ENCODE peak calls at places on chromosomes 3 and 15, in ten cellular contexts. One of them, this sample, is unnamed.

GRCh38 chr3:49341996-49342395 is 2.1 kb upstream of the USP4 start:
- DNase-seq in uterus: no peak
- DNase-seq in fibroblast of mammary gland: no peak
- DNase-seq in mammary epithelial cell: no peak
- DNase-seq in foreskin fibroblast: no peak
- DNase-seq in tibial artery: no peak
- DNase-seq in GM23338: no peak
- DNase-seq in choroid plexus epithelial cell: no peak
- DNase-seq in AG10803: no peak
- DNase-seq in AG04449: no peak
- DNase-seq in this sample: no peak

GRCh38 chr15:31261266-31262142 is 65.1 kb upstream of the KLF13 start:
- DNase-seq in choroid plexus epithelial cell: no peak
- DNase-seq in GM23338: no peak
- DNase-seq in mammary epithelial cell: no peak
- DNase-seq in AG10803: no peak
- DNase-seq in foreskin fibroblast: no peak
- DNase-seq in fibroblast of mammary gland: no peak
- DNase-seq in uterus: no peak
- DNase-seq in AG04449: no peak
- DNase-seq in tibial artery: peak; percentile 60
- DNase-seq in this sample: no peak

GRCh38 chr15:51649659-51650521 is 27.3 kb upstream of the DMXL2 start:
- DNase-seq in tibial artery: no peak
- DNase-seq in GM23338: peak; percentile 77
- DNase-seq in AG04449: peak; percentile 9
- DNase-seq in uterus: no peak
- DNase-seq in choroid plexus epithelial cell: peak; percentile 91
- DNase-seq in foreskin fibroblast: peak; percentile 83
- DNase-seq in mammary epithelial cell: peak; percentile 59
- DNase-seq in fibroblast of mammary gland: peak; percentile 83
- DNase-seq in AG10803: peak; percentile 77
- DNase-seq in this sample: peak; percentile 87

GRCh38 chr15:63972801-63973200 is 73.5 kb downstream of the DAPK2 start:
- DNase-seq in AG04449: no peak
- DNase-seq in foreskin fibroblast: no peak
- DNase-seq in fibroblast of mammary gland: no peak
- DNase-seq in choroid plexus epithelial cell: no peak
- DNase-seq in AG10803: no peak
- DNase-seq in uterus: no peak
- DNase-seq in GM23338: peak; percentile 14
- DNase-seq in mammary epithelial cell: peak; percentile 28
- DNase-seq in tibial artery: no peak
- DNase-seq in this sample: peak; percentile 52

GRCh38 chr3:149010504-149010951 is 19.2 kb downstream of the GYG1 start:
- DNase-seq in AG04449: no peak
- DNase-seq in GM23338: no peak
- DNase-seq in uterus: no peak
- DNase-seq in choroid plexus epithelial cell: no peak
- DNase-seq in tibial artery: no peak
- DNase-seq in AG10803: no peak
- DNase-seq in fibroblast of mammary gland: no peak
- DNase-seq in foreskin fibroblast: peak; percentile 24
- DNase-seq in mammary epithelial cell: no peak
- DNase-seq in this sample: peak; percentile 71

GRCh38 chr15:29854413-29854812 is 32.1 kb upstream of the TJP1 start:
- DNase-seq in choroid plexus epithelial cell: no peak
- DNase-seq in uterus: no peak
- DNase-seq in tibial artery: peak; percentile 82
- DNase-seq in mammary epithelial cell: peak; percentile 54
- DNase-seq in AG04449: no peak
- DNase-seq in fibroblast of mammary gland: no peak
- DNase-seq in AG10803: no peak
- DNase-seq in GM23338: no peak
- DNase-seq in foreskin fibroblast: peak; percentile 46
- DNase-seq in this sample: no peak

GRCh38 chr3:150057227-150057626 is 86.5 kb upstream of the PFN2 start:
- DNase-seq in fibroblast of mammary gland: no peak
- DNase-seq in uterus: no peak
- DNase-seq in mammary epithelial cell: no peak
- DNase-seq in foreskin fibroblast: no peak
- DNase-seq in AG04449: no peak
- DNase-seq in choroid plexus epithelial cell: no peak
- DNase-seq in tibial artery: no peak
- DNase-seq in GM23338: no peak
- DNase-seq in AG10803: no peak
- DNase-seq in this sample: no peak

GRCh38 chr15:75211436-75212199 is 9.9 kb downstream of the C15orf39 start:
- DNase-seq in AG10803: no peak
- DNase-seq in AG04449: no peak
- DNase-seq in choroid plexus epithelial cell: peak; percentile 19
- DNase-seq in fibroblast of mammary gland: peak; percentile 25
- DNase-seq in mammary epithelial cell: no peak
- DNase-seq in GM23338: no peak
- DNase-seq in foreskin fibroblast: peak; percentile 58
- DNase-seq in uterus: no peak
- DNase-seq in tibial artery: no peak
- DNase-seq in this sample: peak; percentile 26

GRCh38 chr3:144167634-144168033 is 196.0 kb downstream of the DIPK2A start:
- DNase-seq in choroid plexus epithelial cell: no peak
- DNase-seq in GM23338: no peak
- DNase-seq in foreskin fibroblast: no peak
- DNase-seq in AG10803: no peak
- DNase-seq in tibial artery: no peak
- DNase-seq in mammary epithelial cell: no peak
- DNase-seq in fibroblast of mammary gland: no peak
- DNase-seq in AG04449: no peak
- DNase-seq in uterus: no peak
- DNase-seq in this sample: no peak

GRCh38 chr3:79767194-79767952 is 425 bp downstream of the ROBO1 start:
- DNase-seq in AG04449: no peak
- DNase-seq in choroid plexus epithelial cell: peak; percentile 57
- DNase-seq in AG10803: no peak
- DNase-seq in fibroblast of mammary gland: no peak
- DNase-seq in mammary epithelial cell: no peak
- DNase-seq in uterus: no peak
- DNase-seq in foreskin fibroblast: no peak
- DNase-seq in GM23338: peak; percentile 75
- DNase-seq in tibial artery: no peak
- DNase-seq in this sample: peak; percentile 20

GRCh38 chr15:38842991-38843610 is 278.5 kb upstream of the RASGRP1 start:
- DNase-seq in mammary epithelial cell: no peak
- DNase-seq in foreskin fibroblast: peak; percentile 37
- DNase-seq in uterus: no peak
- DNase-seq in choroid plexus epithelial cell: peak; percentile 32
- DNase-seq in AG04449: no peak
- DNase-seq in fibroblast of mammary gland: no peak
- DNase-seq in tibial artery: no peak
- DNase-seq in AG10803: peak; percentile 81
- DNase-seq in GM23338: no peak
- DNase-seq in this sample: peak; percentile 69

GRCh38 chr3:135528638-135529037 is 436.9 kb upstream of the PPP2R3A start:
- DNase-seq in GM23338: no peak
- DNase-seq in AG04449: no peak
- DNase-seq in foreskin fibroblast: no peak
- DNase-seq in uterus: no peak
- DNase-seq in fibroblast of mammary gland: no peak
- DNase-seq in tibial artery: no peak
- DNase-seq in choroid plexus epithelial cell: no peak
- DNase-seq in AG10803: no peak
- DNase-seq in mammary epithelial cell: no peak
- DNase-seq in this sample: no peak

GRCh38 chr15:63388511-63388910 is 6.9 kb upstream of the CA12 start:
- DNase-seq in foreskin fibroblast: no peak
- DNase-seq in tibial artery: no peak
- DNase-seq in choroid plexus epithelial cell: no peak
- DNase-seq in GM23338: no peak
- DNase-seq in fibroblast of mammary gland: no peak
- DNase-seq in uterus: no peak
- DNase-seq in AG04449: no peak
- DNase-seq in mammary epithelial cell: no peak
- DNase-seq in AG10803: no peak
- DNase-seq in this sample: no peak

GRCh38 chr3:154334973-154335420 is 10.7 kb upstream of the DHX36 start:
- DNase-seq in tibial artery: no peak
- DNase-seq in AG10803: peak; percentile 50
- DNase-seq in foreskin fibroblast: peak; percentile 68
- DNase-seq in fibroblast of mammary gland: peak; percentile 61
- DNase-seq in choroid plexus epithelial cell: peak; percentile 66
- DNase-seq in mammary epithelial cell: peak; percentile 28
- DNase-seq in GM23338: peak; percentile 69
- DNase-seq in uterus: no peak
- DNase-seq in AG04449: no peak
- DNase-seq in this sample: peak; percentile 54

GRCh38 chr15:63583027-63583426 is 14.2 kb upstream of the FBXL22 start:
- DNase-seq in AG04449: peak; percentile 56
- DNase-seq in uterus: no peak
- DNase-seq in mammary epithelial cell: peak; percentile 82
- DNase-seq in choroid plexus epithelial cell: peak; percentile 76
- DNase-seq in GM23338: no peak
- DNase-seq in tibial artery: no peak
- DNase-seq in foreskin fibroblast: peak; percentile 84
- DNase-seq in fibroblast of mammary gland: peak; percentile 88
- DNase-seq in AG10803: peak; percentile 85
- DNase-seq in this sample: peak; percentile 85

GRCh38 chr3:48564022-48564421 is 441 bp upstream of the UCN2 start:
- DNase-seq in GM23338: no peak
- DNase-seq in uterus: no peak
- DNase-seq in AG04449: no peak
- DNase-seq in tibial artery: peak; percentile 78
- DNase-seq in choroid plexus epithelial cell: peak; percentile 56
- DNase-seq in mammary epithelial cell: peak; percentile 74
- DNase-seq in fibroblast of mammary gland: peak; percentile 70
- DNase-seq in AG10803: peak; percentile 78
- DNase-seq in foreskin fibroblast: peak; percentile 90
- DNase-seq in this sample: peak; percentile 80

GRCh38 chr15:71392821-71393220 is 277.6 kb downstream of the THSD4 start:
- DNase-seq in tibial artery: no peak
- DNase-seq in GM23338: no peak
- DNase-seq in fibroblast of mammary gland: no peak
- DNase-seq in AG04449: no peak
- DNase-seq in foreskin fibroblast: peak; percentile 51
- DNase-seq in uterus: no peak
- DNase-seq in mammary epithelial cell: no peak
- DNase-seq in AG10803: no peak
- DNase-seq in choroid plexus epithelial cell: no peak
- DNase-seq in this sample: no peak
- H3K4me3 ChIP-seq in tibial artery: no peak overlapping the region
- H3K4me3 ChIP-seq in GM23338: no peak overlapping the region
- H3K4me3 ChIP-seq in fibroblast of mammary gland: no peak overlapping the region
- H3K4me3 ChIP-seq in AG04449: no peak overlapping the region
- H3K4me3 ChIP-seq in foreskin fibroblast: no peak overlapping the region
- H3K4me3 ChIP-seq in uterus: no peak overlapping the region
- H3K4me3 ChIP-seq in mammary epithelial cell: no peak overlapping the region
- H3K4me3 ChIP-seq in AG10803: no peak overlapping the region
- H3K4me3 ChIP-seq in choroid plexus epithelial cell: no peak overlapping the region
- H3K4me3 ChIP-seq in this sample: no peak overlapping the region

DNA sequence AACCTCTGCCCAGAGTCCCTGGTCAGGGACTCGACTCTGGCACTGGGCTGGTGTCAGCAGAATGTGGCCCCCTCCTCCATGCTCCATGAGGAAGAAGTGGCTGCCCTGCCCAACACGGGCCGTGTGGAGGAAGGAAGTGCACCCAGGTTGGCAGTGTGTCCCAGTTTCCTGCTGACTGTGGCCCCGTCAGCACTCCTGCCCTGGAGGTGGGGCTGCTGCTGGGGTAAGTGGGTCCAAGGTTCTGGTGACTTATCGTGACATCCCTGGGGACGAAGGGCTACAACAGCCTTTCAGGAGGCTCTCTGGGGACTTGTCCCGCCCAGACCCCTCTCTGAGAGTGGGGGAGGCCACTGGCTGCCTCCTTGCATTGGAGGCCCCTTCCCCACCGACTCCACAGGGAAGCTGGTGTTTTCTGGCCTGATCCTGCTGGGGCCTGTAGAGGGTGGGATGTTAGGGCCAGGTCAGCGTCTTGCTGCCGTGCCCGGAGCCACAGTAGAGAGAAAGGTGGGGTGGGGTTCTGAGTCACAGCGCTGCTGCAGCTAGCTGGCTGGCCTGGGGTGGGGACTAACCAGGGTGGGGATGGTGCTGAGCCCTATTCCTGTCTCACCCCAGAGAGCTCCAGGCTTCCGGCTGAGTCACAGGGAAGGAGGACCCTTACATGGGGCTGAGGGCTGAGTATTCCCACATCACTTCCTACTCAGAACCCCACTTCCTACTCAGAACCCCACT is 10.5 kb downstream of the SEMA4B start:
- DNase-seq in fibroblast of mammary gland: peak; percentile 60
- DNase-seq in foreskin fibroblast: peak; percentile 36
- DNase-seq in GM23338: no peak
- DNase-seq in uterus: no peak
- DNase-seq in mammary epithelial cell: peak; percentile 96
- DNase-seq in AG10803: no peak
- DNase-seq in tibial artery: no peak
- DNase-seq in choroid plexus epithelial cell: peak; percentile 25
- DNase-seq in AG04449: no peak
- DNase-seq in this sample: peak; percentile 36
- TF ChIP-seq CTCF in fibroblast of mammary gland: no peak
- TF ChIP-seq CTCF in foreskin fibroblast: no peak
- TF ChIP-seq CTCF in GM23338: no peak
- TF ChIP-seq CTCF in uterus: no peak
- TF ChIP-seq CTCF in mammary epithelial cell: no peak
- TF ChIP-seq CTCF in AG10803: no peak
- TF ChIP-seq CTCF in tibial artery: no peak
- TF ChIP-seq CTCF in choroid plexus epithelial cell: no peak
- TF ChIP-seq CTCF in AG04449: no peak
- TF ChIP-seq CTCF in this sample: no peak

GRCh38 chr15:55589297-55589696 is 1.2 kb upstream of the PYGO1 start:
- DNase-seq in mammary epithelial cell: no peak
- DNase-seq in tibial artery: no peak
- DNase-seq in uterus: no peak
- DNase-seq in AG10803: peak; percentile 15
- DNase-seq in fibroblast of mammary gland: peak; percentile 19
- DNase-seq in GM23338: no peak
- DNase-seq in foreskin fibroblast: peak; percentile 33
- DNase-seq in choroid plexus epithelial cell: no peak
- DNase-seq in AG04449: no peak
- DNase-seq in this sample: no peak
- H3K4me3 ChIP-seq in mammary epithelial cell: no peak overlapping the region
- H3K4me3 ChIP-seq in tibial artery: peak overlapping the region; percentile 86
- H3K4me3 ChIP-seq in uterus: peak overlapping the region; percentile 45
- H3K4me3 ChIP-seq in AG10803: peak overlapping the region; percentile 74
- H3K4me3 ChIP-seq in fibroblast of mammary gland: peak overlapping the region; percentile 65
- H3K4me3 ChIP-seq in GM23338: peak overlapping the region; percentile 60
- H3K4me3 ChIP-seq in foreskin fibroblast: peak overlapping the region; percentile 71
- H3K4me3 ChIP-seq in choroid plexus epithelial cell: peak overlapping the region; percentile 71
- H3K4me3 ChIP-seq in AG04449: peak overlapping the region; percentile 72
- H3K4me3 ChIP-seq in this sample: no peak overlapping the region

DNA sequence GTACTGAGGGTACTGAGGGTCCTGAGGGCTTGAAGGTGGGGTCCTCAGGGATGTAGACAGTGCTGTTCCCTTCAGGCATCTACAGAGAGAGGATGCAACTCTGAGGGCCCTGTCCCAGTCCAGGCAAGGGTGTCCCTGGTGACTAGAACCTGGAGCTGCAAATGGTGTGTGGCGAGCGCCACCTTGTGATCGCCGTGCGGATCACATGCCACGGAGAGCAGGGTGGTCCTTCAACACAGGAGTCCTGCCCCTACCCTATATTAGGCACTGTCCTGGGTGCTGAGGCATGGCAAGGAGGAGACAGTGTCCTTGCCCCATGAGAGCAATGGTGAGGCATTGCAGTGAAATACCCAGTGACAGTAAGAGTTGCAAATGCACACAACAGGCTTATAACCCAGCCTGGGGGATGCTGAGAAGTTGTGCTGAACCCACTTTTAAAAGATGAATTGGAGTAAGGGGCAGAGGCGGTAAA is 23.6 kb downstream of the RHCG start:
- DNase-seq in uterus: no peak
- DNase-seq in AG10803: peak; percentile 33
- DNase-seq in foreskin fibroblast: peak; percentile 69
- DNase-seq in GM23338: peak; percentile 81
- DNase-seq in fibroblast of mammary gland: peak; percentile 55
- DNase-seq in choroid plexus epithelial cell: peak; percentile 72
- DNase-seq in mammary epithelial cell: peak; percentile 37
- DNase-seq in AG04449: no peak
- DNase-seq in tibial artery: peak; percentile 24
- DNase-seq in this sample: peak; percentile 70
- TF ChIP-seq CTCF in uterus: no peak
- TF ChIP-seq CTCF in AG10803: peak; percentile 70
- TF ChIP-seq CTCF in foreskin fibroblast: peak; percentile 65
- TF ChIP-seq CTCF in GM23338: peak; percentile 87
- TF ChIP-seq CTCF in fibroblast of mammary gland: peak; percentile 74
- TF ChIP-seq CTCF in choroid plexus epithelial cell: peak; percentile 90
- TF ChIP-seq CTCF in mammary epithelial cell: peak; percentile 92
- TF ChIP-seq CTCF in AG04449: peak; percentile 88
- TF ChIP-seq CTCF in tibial artery: peak; percentile 29
- TF ChIP-seq CTCF in this sample: peak; percentile 86